ENCODE peak calls at places on chromosomes 3 and 15, in four cellular contexts. U is NT2/D1, Q is fibroblast of gingiva, J is GM06990. F is an unnamed sample.

GRCh38 chr3:110378481-110378880 is 693.1 kb upstream of the NECTIN3 start:
- DNase-seq in U (no peak), Q (peak), J (no peak), F (no peak)

GRCh38 chr15:89984001-89984400 is 17.1 kb upstream of the ZNF710 start:
- DNase-seq in U (no peak), Q (no peak), J (no peak), F (no peak)

GRCh38 chr15:87500240-87500639 is 756.3 kb downstream of the NTRK3 start:
- DNase-seq in U (no peak), Q (no peak), J (no peak), F (no peak)

GRCh38 chr15:90286678-90287077 is 21.2 kb downstream of the NGRN start:
- DNase-seq in U (no peak), Q (peak), J (no peak), F (peak)

GRCh38 chr3:111913163-111913763 is 54.2 kb downstream of the PHLDB2 start:
- DNase-seq in U (no peak), Q (no peak), J (no peak), F (no peak)

GRCh38 chr3:57017481-57017880 is 43.0 kb upstream of the SPATA12 start:
- DNase-seq in U (no peak), Q (peak), J (no peak), F (no peak)

GRCh38 chr15:92393994-92394326 is 279 bp downstream of the ST8SIA2 start:
- DNase-seq in U (no peak), Q (no peak), J (no peak), F (no peak)

GRCh38 chr3:136659253-136659652 is 92.9 kb downstream of the STAG1 start:
- DNase-seq in U (no peak), Q (peak), J (no peak), F (no peak)

GRCh38 chr15:61000276-61000675 is 228.8 kb downstream of the RORA start:
- DNase-seq in U (no peak), Q (no peak), J (no peak), F (no peak)

GRCh38 chr3:126995926-126996512 is 13.1 kb downstream of the PLXNA1 start:
- DNase-seq in U (no peak), Q (no peak), J (no peak), F (no peak)

GRCh38 chr3:7720649-7721048 is 781.0 kb upstream of the LMCD1 start:
- DNase-seq in U (no peak), Q (no peak), J (no peak), F (no peak)

GRCh38 chr15:22963546-22964125 is 16.5 kb downstream of the CYFIP1 start:
- DNase-seq in U (no peak), Q (peak), J (no peak), F (no peak)

GRCh38 chr3:186290791-186291190 is 71.2 kb downstream of the DGKG start:
- DNase-seq in U (no peak), Q (no peak), J (no peak), F (no peak)

GRCh38 chr15:93358171-93359036 is 269.4 kb upstream of the RGMA start:
- DNase-seq in U (no peak), Q (no peak), J (no peak), F (no peak)

GRCh38 chr15:58732620-58733363 is 16.7 kb downstream of the ADAM10 start:
- DNase-seq in U (no peak), Q (no peak), J (no peak), F (no peak)